ENCODE peak calls at places on chromosomes 4 and X, in six cellular contexts. M is endothelial cell of umbilical vein, Y is upper lobe of right lung, P is AG04450, J is coronary artery, O is H1. A is an unnamed sample.

GRCh38 chrX:150602743-150603142 is 34.3 kb downstream of the MTM1 start:
- DNase-seq in M (no peak), Y (no peak), P (no peak), J (no peak), O (no peak), A (no peak)

GRCh38 chr4:23934223-23934622 is 44.4 kb upstream of the PPARGC1A start:
- DNase-seq in M (no peak), Y (no peak), P (no peak), J (no peak), O (no peak), A (no peak)

GRCh38 chrX:18890724-18891560 is 93.0 kb downstream of the PHKA2 start:
- DNase-seq in M (no peak), Y (no peak), P (no peak), J (no peak), O (no peak), A (no peak)

GRCh38 chrX:107715331-107716044 is 60.1 kb downstream of the TSC22D3 start:
- DNase-seq in M (no peak), Y (no peak), P (no peak), J (no peak), O (no peak), A (no peak)

GRCh38 chr4:148922497-148922896 is 480.3 kb upstream of the NR3C2 start:
- DNase-seq in M (no peak), Y (no peak), P (no peak), J (no peak), O (no peak), A (no peak)

GRCh38 chr4:161767116-161767515 is 396.7 kb downstream of the FSTL5 start:
- DNase-seq in M (no peak), Y (no peak), P (no peak), J (no peak), O (no peak), A (no peak)

GRCh38 chrX:53471346-53471745 is 37.2 kb upstream of the HSD17B10 start:
- DNase-seq in M (no peak), Y (no peak), P (no peak), J (no peak), O (no peak), A (no peak)

GRCh38 chr4:82437285-82438005 is 7.1 kb downstream of the ENOPH1 start:
- DNase-seq in M (no peak), Y (no peak), P (no peak), J (no peak), O (no peak), A (no peak)

GRCh38 chr4:127579821-127580220 is 52.9 kb upstream of the INTU start:
- DNase-seq in M (no peak), Y (peak), P (no peak), J (no peak), O (no peak), A (no peak)

GRCh38 chr4:2842667-2843022 is 999 bp upstream of the ADD1 start:
- DNase-seq in M (no peak), Y (no peak), P (no peak), J (no peak), O (no peak), A (no peak)

GRCh38 chr4:2082118-2082517 is 23.0 kb downstream of the NAT8L start:
- DNase-seq in M (no peak), Y (peak), P (no peak), J (no peak), O (peak), A (no peak)

GRCh38 chr4:89836031-89836777 is 757 bp downstream of the SNCA start:
- DNase-seq in M (peak), Y (peak), P (no peak), J (no peak), O (peak), A (peak)

GRCh38 chr4:161320377-161320776 is 843.4 kb downstream of the FSTL5 start:
- DNase-seq in M (peak), Y (no peak), P (no peak), J (no peak), O (no peak), A (no peak)

GRCh38 chrX:20378291-20378920 is 111.7 kb upstream of the RPS6KA3 start:
- DNase-seq in M (no peak), Y (no peak), P (no peak), J (no peak), O (no peak), A (no peak)

GRCh38 chrX:16469870-16470269 is 180.1 kb upstream of the S100G start:
- DNase-seq in M (no peak), Y (no peak), P (no peak), J (no peak), O (peak), A (no peak)

DNA sequence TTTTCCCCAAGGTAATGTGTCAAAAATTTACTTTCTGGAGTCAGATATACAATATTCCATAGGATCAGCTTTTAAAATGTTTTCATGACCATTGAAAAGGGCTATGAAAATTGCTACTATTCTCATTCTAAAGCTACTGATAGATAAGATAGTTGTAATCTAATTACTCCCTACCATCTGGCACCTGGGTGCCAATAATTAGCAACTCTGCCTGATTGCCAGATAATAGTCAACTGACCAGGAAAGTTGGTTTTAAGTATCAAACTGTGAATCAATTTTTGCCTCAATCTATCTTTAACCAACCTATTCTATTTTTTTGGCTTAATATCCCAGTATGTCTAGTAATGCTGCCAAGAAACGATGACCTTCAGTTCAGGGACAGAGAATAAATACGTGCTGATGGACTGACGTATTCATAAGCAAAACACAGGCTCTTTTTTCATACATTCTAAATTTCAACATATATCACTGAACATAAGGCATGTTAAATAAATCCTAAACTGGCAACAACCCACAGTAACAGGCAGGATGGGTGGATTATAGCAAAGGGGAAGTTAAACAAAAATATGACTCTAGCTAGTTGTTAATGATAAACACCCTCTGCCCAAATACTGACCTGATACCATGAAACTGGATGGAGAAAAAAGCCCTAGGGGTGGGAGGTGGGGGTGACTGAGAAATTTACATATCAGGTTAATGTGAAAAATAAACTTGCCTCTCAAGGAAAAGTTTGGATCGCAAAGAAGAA is 18.2 kb downstream of the SH3RF1 start:
- DNase-seq in M (peak), Y (no peak), P (no peak), J (no peak), O (no peak), A (no peak)
- H3K27ac ChIP-seq in M (peak), Y (no peak), P (no peak), J (no peak), O (no peak), A (no peak)

DNA sequence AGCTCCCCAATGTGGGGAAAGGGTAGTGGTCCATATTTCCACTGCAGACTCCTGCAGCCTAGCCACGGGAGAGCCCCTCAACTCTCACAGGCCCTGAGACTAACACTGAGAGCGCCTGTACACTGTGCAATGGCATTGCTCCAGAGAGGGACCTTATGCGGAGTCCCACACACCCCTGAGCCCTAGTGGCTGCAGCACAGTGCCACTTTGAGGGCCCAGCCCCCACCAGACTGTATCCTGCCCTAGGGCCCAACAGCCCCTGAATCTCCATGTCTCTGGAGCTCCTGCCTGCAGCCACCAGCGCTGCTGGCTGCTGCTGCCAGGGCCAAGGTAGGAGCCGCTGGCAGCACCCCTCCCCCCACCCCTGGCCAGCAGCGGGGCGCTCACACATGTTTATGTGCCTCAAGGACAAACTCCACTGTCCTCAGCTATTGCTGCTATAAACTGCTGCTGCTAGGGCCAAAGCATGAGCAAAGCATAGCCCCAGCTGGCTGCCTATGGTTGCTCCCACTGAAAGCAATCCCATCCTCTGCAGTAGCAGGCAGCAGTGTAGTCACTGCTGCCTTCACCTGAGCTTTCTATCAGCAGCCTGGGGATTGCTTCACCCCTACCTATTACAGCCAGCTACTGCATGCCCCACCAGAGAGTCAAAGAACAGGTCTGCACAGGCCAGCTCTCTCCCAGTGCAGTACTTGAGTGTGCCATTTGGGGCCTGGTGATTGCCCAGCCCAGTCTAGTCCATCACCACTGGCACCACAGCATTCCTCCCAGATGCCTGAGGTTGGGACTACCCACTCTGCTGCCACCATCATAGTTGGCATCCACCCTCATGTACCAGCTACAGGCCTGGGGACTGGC is 24.3 kb downstream of the TMEM154 start:
- DNase-seq in M (no peak), Y (no peak), P (no peak), J (no peak), O (no peak), A (no peak)
- H3K27ac ChIP-seq in M (no peak), Y (no peak), P (no peak), J (no peak), O (no peak), A (no peak)

GRCh38 chr4:109352941-109353340 is 50.5 kb upstream of the COL25A1 start:
- DNase-seq in M (no peak), Y (no peak), P (no peak), J (no peak), O (no peak), A (no peak)
- H3K27ac ChIP-seq in M (no peak), Y (no peak), P (no peak), J (no peak), O (no peak), A (no peak)

GRCh38 chr4:47213106-47213505 is 181.7 kb downstream of the GABRB1 start:
- DNase-seq in M (no peak), Y (no peak), P (no peak), J (no peak), O (no peak), A (no peak)
- H3K27ac ChIP-seq in M (no peak), Y (no peak), P (no peak), J (no peak), O (no peak), A (no peak)